ENCODE peak calls at places on chromosome 13, in ten cellular contexts. One of them, this sample, is unnamed.

GRCh38 chr13:51297556-51297955 is 41.9 kb upstream of the SERPINE3 start:
- DNase-seq in fibroblast of pulmonary artery: no peak
- DNase-seq in skeletal muscle cell: no peak
- DNase-seq in DMS 273 treated with DMSO at 0.1 percent for 48 hours: no peak
- DNase-seq in NCI-H1417: no peak
- DNase-seq in NCI-H1092: no peak
- DNase-seq in progenitor cell of endocrine pancreas: no peak
- DNase-seq in memory B cell: no peak
- DNase-seq in iPS-NIHi11: no peak
- DNase-seq in stimulated activated CD4-positive, alpha-beta T cell treated with anti-CD3 and anti-CD28 coated beads, Interleukin-2, amount 100 ng/mL, for 48 hours: no peak
- DNase-seq in this sample: no peak

GRCh38 chr13:50156722-50157121 is 141.5 kb downstream of the KCNRG start:
- DNase-seq in fibroblast of pulmonary artery: no peak
- DNase-seq in skeletal muscle cell: peak; percentile 45
- DNase-seq in DMS 273 treated with DMSO at 0.1 percent for 48 hours: no peak
- DNase-seq in NCI-H1417: no peak
- DNase-seq in NCI-H1092: no peak
- DNase-seq in progenitor cell of endocrine pancreas: no peak
- DNase-seq in memory B cell: no peak
- DNase-seq in iPS-NIHi11: peak; percentile 36
- DNase-seq in stimulated activated CD4-positive, alpha-beta T cell treated with anti-CD3 and anti-CD28 coated beads, Interleukin-2, amount 100 ng/mL, for 48 hours: no peak
- DNase-seq in this sample: no peak

GRCh38 chr13:77056382-77056781 is 29.4 kb upstream of the FBXL3 start:
- DNase-seq in fibroblast of pulmonary artery: no peak
- DNase-seq in skeletal muscle cell: no peak
- DNase-seq in DMS 273 treated with DMSO at 0.1 percent for 48 hours: no peak
- DNase-seq in NCI-H1417: peak; percentile 26
- DNase-seq in NCI-H1092: no peak
- DNase-seq in progenitor cell of endocrine pancreas: no peak
- DNase-seq in memory B cell: no peak
- DNase-seq in iPS-NIHi11: no peak
- DNase-seq in stimulated activated CD4-positive, alpha-beta T cell treated with anti-CD3 and anti-CD28 coated beads, Interleukin-2, amount 100 ng/mL, for 48 hours: no peak
- DNase-seq in this sample: no peak

GRCh38 chr13:48542581-48543341 is 9.9 kb upstream of the RCBTB2 start:
- DNase-seq in fibroblast of pulmonary artery: peak; percentile 52
- DNase-seq in skeletal muscle cell: no peak
- DNase-seq in DMS 273 treated with DMSO at 0.1 percent for 48 hours: no peak
- DNase-seq in NCI-H1417: peak; percentile 70
- DNase-seq in NCI-H1092: peak; percentile 71
- DNase-seq in progenitor cell of endocrine pancreas: no peak
- DNase-seq in memory B cell: no peak
- DNase-seq in iPS-NIHi11: peak; percentile 17
- DNase-seq in stimulated activated CD4-positive, alpha-beta T cell treated with anti-CD3 and anti-CD28 coated beads, Interleukin-2, amount 100 ng/mL, for 48 hours: no peak
- DNase-seq in this sample: peak; percentile 28

GRCh38 chr13:79710376-79710775 is 229.4 kb downstream of the NDFIP2 start:
- DNase-seq in fibroblast of pulmonary artery: peak; percentile 66
- DNase-seq in skeletal muscle cell: no peak
- DNase-seq in DMS 273 treated with DMSO at 0.1 percent for 48 hours: no peak
- DNase-seq in NCI-H1417: no peak
- DNase-seq in NCI-H1092: no peak
- DNase-seq in progenitor cell of endocrine pancreas: no peak
- DNase-seq in memory B cell: no peak
- DNase-seq in iPS-NIHi11: no peak
- DNase-seq in stimulated activated CD4-positive, alpha-beta T cell treated with anti-CD3 and anti-CD28 coated beads, Interleukin-2, amount 100 ng/mL, for 48 hours: no peak
- DNase-seq in this sample: no peak

GRCh38 chr13:75555836-75556235 is 6.2 kb downstream of the UCHL3 start:
- DNase-seq in fibroblast of pulmonary artery: no peak
- DNase-seq in skeletal muscle cell: no peak
- DNase-seq in DMS 273 treated with DMSO at 0.1 percent for 48 hours: no peak
- DNase-seq in NCI-H1417: no peak
- DNase-seq in NCI-H1092: no peak
- DNase-seq in progenitor cell of endocrine pancreas: no peak
- DNase-seq in memory B cell: no peak
- DNase-seq in iPS-NIHi11: no peak
- DNase-seq in stimulated activated CD4-positive, alpha-beta T cell treated with anti-CD3 and anti-CD28 coated beads, Interleukin-2, amount 100 ng/mL, for 48 hours: no peak
- DNase-seq in this sample: no peak

GRCh38 chr13:28723806-28724205 is 5.0 kb upstream of the SLC46A3 start:
- DNase-seq in fibroblast of pulmonary artery: no peak
- DNase-seq in skeletal muscle cell: no peak
- DNase-seq in DMS 273 treated with DMSO at 0.1 percent for 48 hours: no peak
- DNase-seq in NCI-H1417: no peak
- DNase-seq in NCI-H1092: no peak
- DNase-seq in progenitor cell of endocrine pancreas: no peak
- DNase-seq in memory B cell: no peak
- DNase-seq in iPS-NIHi11: no peak
- DNase-seq in stimulated activated CD4-positive, alpha-beta T cell treated with anti-CD3 and anti-CD28 coated beads, Interleukin-2, amount 100 ng/mL, for 48 hours: no peak
- DNase-seq in this sample: no peak

GRCh38 chr13:99197257-99197651 is 3.4 kb upstream of the UBAC2 start:
- DNase-seq in fibroblast of pulmonary artery: no peak
- DNase-seq in skeletal muscle cell: no peak
- DNase-seq in DMS 273 treated with DMSO at 0.1 percent for 48 hours: no peak
- DNase-seq in NCI-H1417: peak; percentile 45
- DNase-seq in NCI-H1092: no peak
- DNase-seq in progenitor cell of endocrine pancreas: no peak
- DNase-seq in memory B cell: no peak
- DNase-seq in iPS-NIHi11: no peak
- DNase-seq in stimulated activated CD4-positive, alpha-beta T cell treated with anti-CD3 and anti-CD28 coated beads, Interleukin-2, amount 100 ng/mL, for 48 hours: no peak
- DNase-seq in this sample: no peak

GRCh38 chr13:84500016-84500415 is 617.7 kb upstream of the SLITRK1 start:
- DNase-seq in fibroblast of pulmonary artery: peak; percentile 9
- DNase-seq in skeletal muscle cell: peak; percentile 58
- DNase-seq in DMS 273 treated with DMSO at 0.1 percent for 48 hours: no peak
- DNase-seq in NCI-H1417: no peak
- DNase-seq in NCI-H1092: no peak
- DNase-seq in progenitor cell of endocrine pancreas: no peak
- DNase-seq in memory B cell: no peak
- DNase-seq in iPS-NIHi11: no peak
- DNase-seq in stimulated activated CD4-positive, alpha-beta T cell treated with anti-CD3 and anti-CD28 coated beads, Interleukin-2, amount 100 ng/mL, for 48 hours: no peak
- DNase-seq in this sample: no peak